ENCODE peak calls at places on chromosomes 13 and 19, in ten cellular contexts. One of them, this sample, is unnamed.
A peak's percentile ranks its signal among the peaks of the same experiment; 100 is the strongest.

GRCh38 chr19:7787141-7787540 is 24.1 kb downstream of the CLEC4M start:
- DNase-seq in fibroblast of pulmonary artery: no peak
- DNase-seq in body of pancreas: peak; percentile 76
- DNase-seq in heart left ventricle: no peak
- DNase-seq in HepG2: no peak
- DNase-seq in foreskin fibroblast: no peak
- DNase-seq in osteocyte: no peak
- DNase-seq in cardiac fibroblast: no peak
- DNase-seq in endothelial cell: no peak
- DNase-seq in RWPE1: no peak
- DNase-seq in this sample: no peak

GRCh38 chr13:110200276-110200675 is 106.7 kb downstream of the COL4A1 start:
- DNase-seq in endothelial cell: no peak
- DNase-seq in cardiac fibroblast: no peak
- DNase-seq in RWPE1: no peak
- DNase-seq in HepG2: no peak
- DNase-seq in body of pancreas: no peak
- DNase-seq in osteocyte: no peak
- DNase-seq in foreskin fibroblast: no peak
- DNase-seq in fibroblast of pulmonary artery: no peak
- DNase-seq in heart left ventricle: no peak
- DNase-seq in this sample: no peak

GRCh38 chr13:27822258-27822872 is 30.1 kb downstream of the GSX1 start:
- DNase-seq in endothelial cell: no peak
- DNase-seq in osteocyte: no peak
- DNase-seq in fibroblast of pulmonary artery: no peak
- DNase-seq in body of pancreas: no peak
- DNase-seq in RWPE1: no peak
- DNase-seq in HepG2: no peak
- DNase-seq in foreskin fibroblast: peak; percentile 11
- DNase-seq in heart left ventricle: no peak
- DNase-seq in cardiac fibroblast: no peak
- DNase-seq in this sample: no peak

GRCh38 chr13:44758595-44759221 is 182.6 kb upstream of the TSC22D1 start:
- DNase-seq in heart left ventricle: no peak
- DNase-seq in HepG2: peak; percentile 22
- DNase-seq in foreskin fibroblast: peak; percentile 89
- DNase-seq in cardiac fibroblast: peak; percentile 87
- DNase-seq in fibroblast of pulmonary artery: peak; percentile 86
- DNase-seq in RWPE1: peak; percentile 85
- DNase-seq in body of pancreas: peak; percentile 41
- DNase-seq in endothelial cell: no peak
- DNase-seq in osteocyte: no peak
- DNase-seq in this sample: no peak

GRCh38 chr19:40802300-40803169 is 3.5 kb downstream of the EGLN2 start:
- DNase-seq in RWPE1: no peak
- DNase-seq in HepG2: no peak
- DNase-seq in osteocyte: no peak
- DNase-seq in fibroblast of pulmonary artery: peak; percentile 35
- DNase-seq in body of pancreas: peak; percentile 52
- DNase-seq in cardiac fibroblast: no peak
- DNase-seq in heart left ventricle: peak; percentile 82
- DNase-seq in foreskin fibroblast: peak; percentile 51
- DNase-seq in endothelial cell: no peak
- DNase-seq in this sample: no peak

GRCh38 chr19:4908311-4908710 is 990 bp upstream of the UHRF1 start:
- DNase-seq in fibroblast of pulmonary artery: no peak
- DNase-seq in RWPE1: no peak
- DNase-seq in heart left ventricle: no peak
- DNase-seq in body of pancreas: no peak
- DNase-seq in foreskin fibroblast: no peak
- DNase-seq in endothelial cell: no peak
- DNase-seq in HepG2: peak; percentile 76
- DNase-seq in osteocyte: no peak
- DNase-seq in cardiac fibroblast: no peak
- DNase-seq in this sample: no peak

GRCh38 chr13:51252954-51253531 is 30.8 kb downstream of the FAM124A start:
- DNase-seq in foreskin fibroblast: no peak
- DNase-seq in HepG2: no peak
- DNase-seq in RWPE1: no peak
- DNase-seq in fibroblast of pulmonary artery: no peak
- DNase-seq in endothelial cell: no peak
- DNase-seq in osteocyte: no peak
- DNase-seq in heart left ventricle: no peak
- DNase-seq in body of pancreas: peak; percentile 22
- DNase-seq in cardiac fibroblast: no peak
- DNase-seq in this sample: peak; percentile 49

GRCh38 chr13:40657307-40657706 is 9.1 kb downstream of the FOXO1 start:
- DNase-seq in osteocyte: no peak
- DNase-seq in heart left ventricle: no peak
- DNase-seq in fibroblast of pulmonary artery: no peak
- DNase-seq in endothelial cell: no peak
- DNase-seq in HepG2: no peak
- DNase-seq in cardiac fibroblast: no peak
- DNase-seq in body of pancreas: no peak
- DNase-seq in RWPE1: no peak
- DNase-seq in foreskin fibroblast: no peak
- DNase-seq in this sample: no peak

GRCh38 chr19:28694812-28695211 is 518.1 kb downstream of the UQCRFS1 start:
- DNase-seq in fibroblast of pulmonary artery: no peak
- DNase-seq in foreskin fibroblast: no peak
- DNase-seq in heart left ventricle: no peak
- DNase-seq in endothelial cell: no peak
- DNase-seq in RWPE1: no peak
- DNase-seq in osteocyte: no peak
- DNase-seq in body of pancreas: no peak
- DNase-seq in HepG2: no peak
- DNase-seq in cardiac fibroblast: no peak
- DNase-seq in this sample: no peak

GRCh38 chr19:32859591-32859990 is 10.0 kb downstream of the SLC7A9 start:
- DNase-seq in osteocyte: no peak
- DNase-seq in endothelial cell: no peak
- DNase-seq in HepG2: no peak
- DNase-seq in body of pancreas: no peak
- DNase-seq in RWPE1: no peak
- DNase-seq in fibroblast of pulmonary artery: no peak
- DNase-seq in heart left ventricle: no peak
- DNase-seq in foreskin fibroblast: no peak
- DNase-seq in cardiac fibroblast: no peak
- DNase-seq in this sample: no peak

GRCh38 chr19:38213911-38214625 is 10.0 kb downstream of the DPF1 start:
- DNase-seq in endothelial cell: no peak
- DNase-seq in foreskin fibroblast: peak; percentile 44
- DNase-seq in body of pancreas: no peak
- DNase-seq in HepG2: no peak
- DNase-seq in cardiac fibroblast: peak; percentile 29
- DNase-seq in RWPE1: no peak
- DNase-seq in fibroblast of pulmonary artery: peak; percentile 29
- DNase-seq in heart left ventricle: no peak
- DNase-seq in osteocyte: no peak
- DNase-seq in this sample: peak; percentile 70

GRCh38 chr19:22427587-22428298 is 5.6 kb upstream of the ZNF98 start:
- DNase-seq in body of pancreas: peak; percentile 79
- DNase-seq in osteocyte: no peak
- DNase-seq in cardiac fibroblast: no peak
- DNase-seq in endothelial cell: no peak
- DNase-seq in heart left ventricle: peak; percentile 32
- DNase-seq in RWPE1: no peak
- DNase-seq in HepG2: no peak
- DNase-seq in foreskin fibroblast: no peak
- DNase-seq in fibroblast of pulmonary artery: no peak
- DNase-seq in this sample: no peak

GRCh38 chr19:15280915-15281683 is 48.9 kb upstream of the EPHX3 start:
- DNase-seq in endothelial cell: no peak
- DNase-seq in osteocyte: no peak
- DNase-seq in RWPE1: peak; percentile 65
- DNase-seq in body of pancreas: peak; percentile 81
- DNase-seq in foreskin fibroblast: peak; percentile 94
- DNase-seq in HepG2: peak; percentile 55
- DNase-seq in heart left ventricle: peak; percentile 90
- DNase-seq in cardiac fibroblast: peak; percentile 88
- DNase-seq in fibroblast of pulmonary artery: peak; percentile 89
- DNase-seq in this sample: no peak
- TF ChIP-seq CTCF in endothelial cell: no peak
- TF ChIP-seq CTCF in osteocyte: no peak
- TF ChIP-seq CTCF in RWPE1: no peak
- TF ChIP-seq CTCF in body of pancreas: no peak
- TF ChIP-seq CTCF in foreskin fibroblast: peak; percentile 16
- TF ChIP-seq CTCF in HepG2: peak; percentile 42
- TF ChIP-seq CTCF in heart left ventricle: peak; percentile 24
- TF ChIP-seq CTCF in cardiac fibroblast: peak; percentile 25
- TF ChIP-seq CTCF in fibroblast of pulmonary artery: peak; percentile 34
- TF ChIP-seq CTCF in this sample: no peak

DNA sequence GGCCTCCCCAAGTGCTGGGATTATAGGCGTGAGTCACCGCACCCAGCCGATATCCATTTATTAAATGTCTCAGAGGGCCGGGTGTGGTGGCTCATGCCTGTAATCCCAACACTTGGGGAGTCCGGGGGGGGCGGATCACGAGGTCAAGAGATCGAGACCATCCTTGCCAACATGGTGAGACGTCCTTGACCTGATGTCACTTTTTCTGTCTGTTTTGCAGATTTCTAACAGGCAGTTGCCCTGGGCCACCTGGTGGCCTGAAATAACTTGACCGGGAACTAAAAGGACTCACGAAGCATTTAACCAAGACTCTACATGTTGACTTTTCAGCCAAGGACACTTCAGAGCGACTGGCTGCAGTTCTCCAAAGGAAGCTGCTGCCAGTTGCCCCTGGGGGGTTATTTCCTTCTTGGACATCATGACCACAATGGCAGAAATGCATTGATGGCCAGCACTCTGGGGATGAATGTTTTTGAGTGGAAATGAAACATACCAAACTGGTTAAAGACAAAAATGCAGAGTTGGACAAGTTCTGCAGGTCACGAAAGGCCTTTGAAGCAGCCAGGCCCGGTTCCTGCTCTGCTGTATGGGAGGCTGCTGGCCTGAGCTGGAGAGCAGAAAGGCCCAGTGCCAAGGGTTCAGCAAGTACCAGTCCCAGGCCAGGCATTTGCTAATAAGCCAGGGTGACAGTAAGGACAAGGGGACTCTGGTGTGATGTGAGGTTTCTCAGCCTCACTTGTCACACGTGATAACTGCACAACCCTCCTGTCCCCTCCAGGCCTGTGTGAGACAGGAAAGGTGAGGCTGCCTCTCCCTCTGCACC is 8.3 kb downstream of the ZNF837 start:
- DNase-seq in RWPE1: no peak
- DNase-seq in endothelial cell: no peak
- DNase-seq in cardiac fibroblast: no peak
- DNase-seq in foreskin fibroblast: peak; percentile 39
- DNase-seq in HepG2: no peak
- DNase-seq in osteocyte: no peak
- DNase-seq in heart left ventricle: peak; percentile 63
- DNase-seq in fibroblast of pulmonary artery: no peak
- DNase-seq in body of pancreas: no peak
- DNase-seq in this sample: no peak
- TF ChIP-seq CTCF in RWPE1: no peak
- TF ChIP-seq CTCF in endothelial cell: peak; percentile 50
- TF ChIP-seq CTCF in cardiac fibroblast: peak; percentile 13
- TF ChIP-seq CTCF in foreskin fibroblast: peak; percentile 3
- TF ChIP-seq CTCF in HepG2: peak; percentile 49
- TF ChIP-seq CTCF in osteocyte: no peak
- TF ChIP-seq CTCF in heart left ventricle: no peak
- TF ChIP-seq CTCF in fibroblast of pulmonary artery: peak; percentile 3
- TF ChIP-seq CTCF in body of pancreas: no peak
- TF ChIP-seq CTCF in this sample: no peak

GRCh38 chr13:95352486-95352885 is 51.2 kb upstream of the ABCC4 start:
- DNase-seq in osteocyte: no peak
- DNase-seq in cardiac fibroblast: no peak
- DNase-seq in heart left ventricle: no peak
- DNase-seq in fibroblast of pulmonary artery: no peak
- DNase-seq in body of pancreas: no peak
- DNase-seq in endothelial cell: no peak
- DNase-seq in foreskin fibroblast: no peak
- DNase-seq in RWPE1: no peak
- DNase-seq in HepG2: no peak
- DNase-seq in this sample: no peak
- TF ChIP-seq CTCF in osteocyte: no peak
- TF ChIP-seq CTCF in cardiac fibroblast: no peak
- TF ChIP-seq CTCF in heart left ventricle: no peak
- TF ChIP-seq CTCF in fibroblast of pulmonary artery: no peak
- TF ChIP-seq CTCF in body of pancreas: no peak
- TF ChIP-seq CTCF in endothelial cell: no peak
- TF ChIP-seq CTCF in foreskin fibroblast: no peak
- TF ChIP-seq CTCF in RWPE1: no peak
- TF ChIP-seq CTCF in HepG2: no peak
- TF ChIP-seq CTCF in this sample: no peak

GRCh38 chr19:3520166-3521103 is 14.3 kb downstream of the FZR1 start:
- DNase-seq in HepG2: no peak
- DNase-seq in osteocyte: no peak
- DNase-seq in RWPE1: peak; percentile 56
- DNase-seq in fibroblast of pulmonary artery: no peak
- DNase-seq in heart left ventricle: no peak
- DNase-seq in cardiac fibroblast: no peak
- DNase-seq in foreskin fibroblast: no peak
- DNase-seq in body of pancreas: no peak
- DNase-seq in endothelial cell: no peak
- DNase-seq in this sample: no peak
- TF ChIP-seq CTCF in HepG2: no peak
- TF ChIP-seq CTCF in osteocyte: no peak
- TF ChIP-seq CTCF in RWPE1: no peak
- TF ChIP-seq CTCF in fibroblast of pulmonary artery: no peak
- TF ChIP-seq CTCF in heart left ventricle: no peak
- TF ChIP-seq CTCF in cardiac fibroblast: no peak
- TF ChIP-seq CTCF in foreskin fibroblast: no peak
- TF ChIP-seq CTCF in body of pancreas: no peak
- TF ChIP-seq CTCF in endothelial cell: peak; percentile 17
- TF ChIP-seq CTCF in this sample: no peak

DNA sequence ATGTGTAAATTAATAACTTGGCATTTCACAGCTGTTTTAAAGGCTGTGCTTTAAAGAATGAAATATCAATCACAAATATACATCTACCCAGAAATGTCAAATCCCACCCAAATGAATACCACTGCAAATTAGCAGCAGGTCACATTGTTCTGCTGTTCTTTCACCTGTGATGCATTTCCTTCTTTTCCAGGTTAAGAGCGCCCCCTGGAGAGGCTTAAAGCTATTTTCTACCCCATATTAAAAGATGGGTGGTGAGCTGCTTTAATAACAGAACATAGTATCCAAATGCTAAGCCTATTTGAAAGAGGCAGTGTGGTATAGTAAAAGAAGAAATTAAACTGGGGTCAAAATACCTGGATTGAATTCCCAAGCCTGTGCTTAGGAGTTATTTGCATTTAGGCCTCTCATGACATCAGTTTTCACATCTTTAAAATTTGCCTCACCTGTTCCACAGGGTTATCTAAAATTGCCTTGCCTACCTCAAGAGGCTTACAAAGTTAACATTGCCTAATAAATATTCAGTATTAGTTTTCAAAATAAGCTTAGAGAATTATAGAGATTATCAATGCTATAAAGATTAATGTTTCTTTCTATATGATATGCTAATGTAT is 396.9 kb upstream of the SLITRK5 start:
- DNase-seq in body of pancreas: peak; percentile 31
- DNase-seq in osteocyte: no peak
- DNase-seq in HepG2: peak; percentile 43
- DNase-seq in endothelial cell: peak; percentile 61
- DNase-seq in fibroblast of pulmonary artery: peak; percentile 25
- DNase-seq in RWPE1: peak; percentile 19
- DNase-seq in foreskin fibroblast: no peak
- DNase-seq in heart left ventricle: no peak
- DNase-seq in cardiac fibroblast: peak; percentile 43
- DNase-seq in this sample: peak; percentile 24
- TF ChIP-seq CTCF in body of pancreas: peak; percentile 41
- TF ChIP-seq CTCF in osteocyte: peak; percentile 89
- TF ChIP-seq CTCF in HepG2: peak; percentile 69
- TF ChIP-seq CTCF in endothelial cell: peak; percentile 57
- TF ChIP-seq CTCF in fibroblast of pulmonary artery: peak; percentile 28
- TF ChIP-seq CTCF in RWPE1: peak; percentile 67
- TF ChIP-seq CTCF in foreskin fibroblast: peak; percentile 25
- TF ChIP-seq CTCF in heart left ventricle: peak; percentile 54
- TF ChIP-seq CTCF in cardiac fibroblast: peak; percentile 19
- TF ChIP-seq CTCF in this sample: peak; percentile 75